ENCODE peak calls at places on chromosomes 3 and 15, in nine cellular contexts. E is lower lobe of right lung; N is fibroblast of lung; K is glutamatergic neuron; T is AG04450; V is mesothelial cell of epicardium; B is OCI-LY7; I is breast epithelium; W is CD4-positive, alpha-beta T cell. D is an unnamed sample.

GRCh38 chr15:35393403-35393802 is 152.6 kb downstream of the DPH6 start:
- DNase-seq in W (no peak), V (no peak), E (no peak), N (no peak), I (no peak), T (no peak), B (no peak), K (no peak), D (no peak)

GRCh38 chr15:57567909-57568308 is 23.8 kb upstream of the MYZAP start:
- DNase-seq in N (no peak), W (no peak), I (no peak), T (no peak), K (no peak), B (no peak), E (no peak), V (no peak), D (no peak)

GRCh38 chr15:76376029-76376428 is 39.5 kb downstream of the ISL2 start:
- DNase-seq in B (no peak), I (no peak), V (no peak), E (no peak), W (no peak), T (no peak), K (no peak), N (no peak), D (no peak)

GRCh38 chr3:15493436-15493835 is 28.1 kb downstream of the COLQ start:
- DNase-seq in B (no peak), V (no peak), N (no peak), I (no peak), K (no peak), E (no peak), W (no peak), T (no peak), D (no peak)

GRCh38 chr3:40930131-40930538 is 269.2 kb upstream of the CTNNB1 start:
- DNase-seq in E (peak), N (no peak), I (no peak), T (no peak), V (no peak), W (no peak), K (no peak), B (no peak), D (no peak)

GRCh38 chr3:49132437-49133225 is at the start of gene LAMB2:
- DNase-seq in B (no peak), I (peak), K (peak), E (peak), V (peak), T (peak), W (no peak), N (peak), D (no peak)

GRCh38 chr15:70507772-70508351 is 255.5 kb downstream of the UACA start:
- DNase-seq in N (peak), E (peak), K (no peak), T (no peak), W (no peak), B (peak), I (no peak), V (no peak), D (no peak)

GRCh38 chr15:73108676-73109075 is 56.4 kb downstream of the NEO1 start:
- DNase-seq in T (no peak), B (no peak), N (no peak), W (no peak), K (no peak), E (no peak), V (no peak), I (no peak), D (no peak)

GRCh38 chr15:77866596-77867125 is 210.8 kb downstream of the TBC1D2B start:
- DNase-seq in K (no peak), V (no peak), B (no peak), I (no peak), N (no peak), T (no peak), W (no peak), E (peak), D (no peak)

GRCh38 chr3:185629554-185630181 is 43.6 kb downstream of the SENP2 start:
- DNase-seq in V (no peak), B (no peak), I (no peak), E (no peak), K (no peak), W (no peak), N (peak), T (no peak), D (no peak)

GRCh38 chr15:72318408-72318942 is 1.5 kb downstream of the CELF6 start:
- DNase-seq in T (no peak), B (no peak), N (no peak), E (no peak), I (no peak), K (no peak), W (no peak), V (peak), D (no peak)

GRCh38 chr3:181637056-181637798 is 74.5 kb upstream of the SOX2 start:
- DNase-seq in T (no peak), E (no peak), I (no peak), B (no peak), V (no peak), W (no peak), K (no peak), N (peak), D (no peak)

GRCh38 chr15:60038111-60038521 is 34.0 kb downstream of the FOXB1 start:
- DNase-seq in W (no peak), B (no peak), V (no peak), E (no peak), K (peak), I (no peak), T (no peak), N (no peak), D (no peak)

GRCh38 chr3:43152649-43153048 is 46.8 kb upstream of the POMGNT2 start:
- DNase-seq in V (no peak), I (no peak), T (no peak), E (no peak), W (no peak), N (peak), K (no peak), B (no peak), D (no peak)

GRCh38 chr3:12755754-12756153 is 3.3 kb downstream of the TMEM40 start:
- DNase-seq in E (no peak), V (no peak), K (no peak), B (no peak), W (no peak), I (no peak), N (no peak), T (no peak), D (no peak)

GRCh38 chr3:12837295-12837986 is 3.9 kb downstream of the RPL32 start:
- DNase-seq in N (no peak), I (no peak), V (no peak), B (no peak), W (no peak), E (no peak), T (no peak), K (no peak), D (no peak)

GRCh38 chr3:156449712-156450574 is 105.0 kb downstream of the SSR3 start:
- DNase-seq in K (no peak), I (no peak), W (no peak), T (no peak), E (no peak), B (peak), V (no peak), N (no peak), D (no peak)

GRCh38 chr15:100041380-100041779 is 300.4 kb downstream of the ADAMTS17 start:
- DNase-seq in V (no peak), I (no peak), W (no peak), B (no peak), K (peak), E (no peak), N (no peak), T (no peak), D (no peak)

GRCh38 chr3:156837130-156837529 is 11.0 kb downstream of the LEKR1 start:
- DNase-seq in W (no peak), E (no peak), I (no peak), B (no peak), K (no peak), N (peak), V (no peak), T (no peak), D (no peak)

GRCh38 chr3:65597225-65597951 is 441.3 kb downstream of the MAGI1 start:
- DNase-seq in V (peak), I (no peak), T (no peak), N (peak), W (no peak), K (peak), B (no peak), E (no peak), D (no peak)

GRCh38 chr15:34610388-34610787 is 26.9 kb upstream of the GOLGA8B start:
- DNase-seq in N (no peak), T (no peak), I (no peak), E (no peak), B (peak), W (no peak), K (no peak), V (no peak), D (no peak)

GRCh38 chr15:76190767-76191538 is 120.3 kb downstream of the ETFA start:
- DNase-seq in W (peak), E (peak), B (peak), T (peak), I (peak), K (peak), V (peak), N (peak), D (peak)

GRCh38 chr3:113783980-113784379 is 37.1 kb downstream of the ATP6V1A start:
- DNase-seq in N (peak), K (no peak), V (no peak), B (no peak), E (no peak), W (no peak), T (no peak), I (no peak), D (no peak)

GRCh38 chr15:88613074-88613944 is 7.8 kb upstream of the AEN start:
- DNase-seq in W (no peak), V (no peak), K (no peak), N (peak), E (no peak), B (no peak), I (no peak), T (no peak), D (no peak)

GRCh38 chr3:24117508-24117907 is 172.4 kb downstream of the NR1D2 start:
- DNase-seq in B (no peak), I (no peak), K (no peak), V (no peak), N (no peak), W (no peak), E (no peak), T (no peak), D (no peak)

GRCh38 chr3:24120434-24120833 is 175.3 kb downstream of the NR1D2 start:
- DNase-seq in K (no peak), N (no peak), B (no peak), I (no peak), V (no peak), E (no peak), W (no peak), T (no peak), D (no peak)

GRCh38 chr3:24123596-24123995 is 178.5 kb downstream of the NR1D2 start:
- DNase-seq in B (no peak), T (no peak), E (no peak), I (no peak), K (no peak), W (no peak), V (no peak), N (peak), D (no peak)

DNA sequence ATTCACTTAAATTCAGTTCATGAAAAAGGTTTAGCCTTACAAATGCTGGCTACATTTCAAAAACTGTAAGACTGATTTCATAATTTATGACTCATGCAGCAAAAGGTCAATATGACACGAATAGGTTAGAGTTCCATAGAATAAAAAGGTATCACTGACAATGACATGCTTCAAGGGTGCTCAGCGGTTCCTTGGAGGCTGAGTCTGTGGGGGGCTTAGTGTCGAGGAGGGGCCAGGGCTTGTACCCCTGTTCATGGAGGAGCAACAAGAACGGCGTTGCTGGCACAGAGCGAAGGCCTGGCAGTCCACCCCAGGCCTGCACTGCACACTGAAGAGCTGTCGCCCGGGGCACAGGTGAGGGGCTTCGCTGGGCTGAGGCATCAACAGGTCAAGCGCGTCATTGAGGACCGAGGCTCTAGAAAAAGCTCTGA is 174.2 kb downstream of the NR1D2 start:
- DNase-seq in T (no peak), V (no peak), I (no peak), B (no peak), W (no peak), E (no peak), N (peak), K (no peak), D (no peak)
- TF ChIP-seq CTCF in T (no peak), V (no peak), I (no peak), B (no peak), W (no peak), E (no peak), N (no peak), K (no peak), D (no peak)

GRCh38 chr3:101634591-101635196 is 42.2 kb downstream of the ZBTB11 start:
- DNase-seq in B (no peak), T (no peak), N (no peak), I (no peak), W (no peak), K (no peak), V (no peak), E (no peak), D (no peak)

GRCh38 chr3:101633186-101633585 is 43.7 kb downstream of the ZBTB11 start:
- DNase-seq in V (no peak), I (no peak), W (no peak), T (no peak), K (no peak), N (no peak), B (no peak), E (no peak), D (no peak)

GRCh38 chr3:101631397-101631796 is 45.5 kb downstream of the ZBTB11 start:
- DNase-seq in I (no peak), N (no peak), V (no peak), E (no peak), K (no peak), B (no peak), W (no peak), T (no peak), D (no peak)

GRCh38 chr3:101635345-101635744 is 41.6 kb downstream of the ZBTB11 start:
- DNase-seq in I (no peak), N (no peak), V (no peak), K (no peak), B (no peak), T (no peak), E (no peak), W (no peak), D (no peak)

GRCh38 chr3:101632586-101632985 is 44.3 kb downstream of the ZBTB11 start:
- DNase-seq in B (no peak), E (no peak), N (no peak), T (no peak), V (no peak), W (no peak), K (no peak), I (no peak), D (no peak)
- TF ChIP-seq CTCF in B (no peak), E (no peak), N (no peak), T (no peak), V (no peak), W (no peak), K (no peak), I (no peak), D (no peak)

GRCh38 chr3:148372476-148372875 is 325.2 kb upstream of the AGTR1 start:
- DNase-seq in N (peak), I (no peak), K (no peak), V (no peak), E (no peak), W (no peak), T (no peak), B (no peak), D (no peak)

DNA sequence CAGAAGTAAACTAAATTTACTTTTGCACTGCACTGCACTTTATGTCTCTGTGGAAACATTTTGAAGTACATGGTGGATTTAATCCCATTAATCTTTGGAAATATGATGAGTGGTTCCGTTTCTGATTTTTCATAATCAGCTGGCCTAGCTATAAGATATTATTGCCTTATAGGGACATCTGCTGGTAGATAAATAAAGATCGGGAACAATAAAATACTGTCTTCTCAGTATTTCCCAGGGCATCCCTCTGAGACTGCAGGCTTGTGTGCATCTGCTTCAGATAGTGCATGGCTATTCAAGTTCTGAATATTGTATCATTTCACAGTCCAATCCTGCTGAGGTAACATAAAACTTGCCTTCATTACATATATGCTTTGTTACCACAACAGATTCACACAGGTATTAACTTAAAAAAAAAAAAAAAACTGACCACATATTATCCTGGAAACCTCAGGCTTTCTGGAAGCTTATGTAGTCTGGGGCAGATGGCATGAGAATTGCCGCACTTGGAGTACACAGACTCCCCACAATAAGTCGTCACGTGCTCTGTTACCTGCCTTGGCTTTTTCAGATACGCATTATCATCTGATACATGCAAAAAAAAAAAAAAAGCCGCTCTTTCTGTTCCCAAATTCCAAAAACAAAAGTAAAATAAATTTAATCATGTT is 330.8 kb upstream of the AGTR1 start:
- DNase-seq in T (no peak), K (no peak), B (no peak), N (no peak), W (no peak), V (no peak), I (no peak), E (no peak), D (no peak)
- TF ChIP-seq CTCF in T (peak), K (no peak), B (peak), N (peak), W (no peak), V (no peak), I (no peak), E (no peak), D (no peak)

DNA sequence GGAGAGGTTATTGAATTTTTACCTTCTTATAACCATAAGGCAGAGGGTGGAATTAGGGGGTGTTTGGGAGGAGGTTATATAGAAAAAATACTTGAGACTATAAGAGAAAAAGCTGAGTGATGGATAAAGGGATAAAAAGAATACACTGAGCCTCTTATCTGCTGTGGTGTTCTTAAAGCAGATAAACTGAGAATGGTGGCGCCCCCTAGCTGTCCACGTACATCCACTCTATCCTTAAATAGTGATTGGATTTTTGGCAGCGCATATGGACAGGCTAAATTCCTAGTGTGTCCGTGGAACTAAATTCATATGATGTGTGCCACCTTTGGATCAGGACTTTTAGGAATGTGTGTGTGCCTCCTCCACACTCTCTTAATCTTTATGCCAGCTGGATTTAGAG is 121.1 kb downstream of the OXSM start:
- DNase-seq in W (no peak), T (no peak), K (peak), I (no peak), N (peak), E (peak), B (peak), V (no peak), D (peak)
- TF ChIP-seq CTCF in W (peak), T (peak), K (peak), I (no peak), N (peak), E (peak), B (peak), V (peak), D (peak)

GRCh38 chr15:41585140-41586047 is 26.4 kb downstream of the TYRO3 start:
- DNase-seq in T (no peak), W (no peak), V (peak), I (no peak), N (peak), E (peak), B (no peak), K (peak), D (peak)
- TF ChIP-seq CTCF in T (peak), W (no peak), V (no peak), I (peak), N (peak), E (peak), B (no peak), K (peak), D (peak)

GRCh38 chr3:192212335-192212734 is 515.0 kb downstream of the FGF12 start:
- DNase-seq in E (no peak), N (no peak), W (no peak), T (no peak), I (no peak), V (no peak), B (peak), K (no peak), D (no peak)
- TF ChIP-seq CTCF in E (no peak), N (no peak), W (no peak), T (no peak), I (no peak), V (no peak), B (peak), K (no peak), D (no peak)

GRCh38 chr3:29949131-29949530 is 657.3 kb upstream of the TGFBR2 start:
- DNase-seq in N (peak), W (no peak), V (no peak), K (no peak), T (no peak), E (no peak), B (no peak), I (no peak), D (no peak)
- TF ChIP-seq CTCF in N (no peak), W (no peak), V (no peak), K (no peak), T (no peak), E (no peak), B (no peak), I (no peak), D (no peak)